ENCODE peak calls at places on chromosomes 4 and X, in five cellular contexts. H, A, D, M and V are unnamed samples.
A peak's percentile ranks its signal among the peaks of the same experiment; 100 is the strongest.

GRCh38 chrX:17842769-17843525 is 18.2 kb downstream of the RAI2 start:
- DNase-seq in D (no peak), A (no peak), M (no peak), H (no peak), V (no peak)

GRCh38 chrX:37405954-37406353 is 56.8 kb downstream of the PRRG1 start:
- DNase-seq in A (no peak), D (no peak), M (no peak), H (no peak), V (no peak)

GRCh38 chr4:187191676-187192075 is 468.0 kb upstream of the FAT1 start:
- DNase-seq in H (no peak), A (no peak), D (no peak), M (no peak), V (no peak)

GRCh38 chr4:10203851-10204250 is 87.3 kb upstream of the WDR1 start:
- DNase-seq in A (no peak), M (no peak), H (peak; percentile 13), D (no peak), V (no peak)

GRCh38 chrX:11899091-11899490 is 141.1 kb downstream of the MSL3 start:
- DNase-seq in A (no peak), H (no peak), M (no peak), D (no peak), V (no peak)

GRCh38 chr4:34280131-34280530 is 1964.2 kb downstream of the ARAP2 start:
- DNase-seq in A (no peak), D (no peak), H (no peak), M (no peak), V (no peak)

GRCh38 chr4:89305712-89306437 is 1.7 kb downstream of the GPRIN3 start:
- DNase-seq in M (no peak), A (no peak), D (no peak), H (no peak), V (no peak)

GRCh38 chr4:124135409-124135813 is 577.1 kb downstream of the ANKRD50 start:
- DNase-seq in H (no peak), A (no peak), M (no peak), D (no peak), V (no peak)

GRCh38 chr4:5027366-5027765 is 8.1 kb upstream of the CYTL1 start:
- DNase-seq in M (no peak), D (no peak), H (no peak), A (no peak), V (no peak)

GRCh38 chrX:8981742-8982141 is 52.2 kb downstream of the FAM9B start:
- DNase-seq in A (no peak), H (no peak), D (no peak), M (no peak), V (no peak)

GRCh38 chr4:121951570-121952110 is at the start of gene TRPC3:
- DNase-seq in H (no peak), D (peak; percentile 70), A (no peak), M (peak; percentile 45), V (peak; percentile 74)

GRCh38 chrX:153928846-153929245 is 2.8 kb upstream of the ARHGAP4 start:
- DNase-seq in M (no peak), H (no peak), A (no peak), D (no peak), V (no peak)

GRCh38 chr4:7763788-7764187 is 175.9 kb downstream of the AFAP1 start:
- DNase-seq in D (no peak), A (no peak), M (no peak), H (no peak), V (no peak)

GRCh38 chr4:825063-825968 is 613 bp downstream of the CPLX1 start:
- DNase-seq in A (no peak), H (no peak), M (no peak), D (peak; percentile 63), V (peak; percentile 79)

GRCh38 chr4:76804060-76804459 is 93.9 kb downstream of the SOWAHB start:
- DNase-seq in H (no peak), D (no peak), M (no peak), A (no peak), V (no peak)

GRCh38 chr4:74293558-74293957 is 14.7 kb upstream of the EPGN start:
- DNase-seq in H (peak; percentile 29), M (no peak), A (no peak), D (no peak), V (no peak)

GRCh38 chrX:33434256-33435092 is 223.1 kb upstream of the DMD start:
- DNase-seq in M (peak; percentile 87), A (no peak), D (no peak), H (peak; percentile 50), V (peak; percentile 94)

GRCh38 chrX:100962811-100963210 is 6.7 kb upstream of the ARL13A start:
- DNase-seq in H (no peak), M (no peak), D (no peak), A (no peak), V (no peak)

GRCh38 chr4:77336411-77337142 is 179.6 kb downstream of the CCNG2 start:
- DNase-seq in D (no peak), A (no peak), H (no peak), M (no peak), V (no peak)

GRCh38 chr4:91577864-91578263 is 725.9 kb upstream of the GRID2 start:
- DNase-seq in A (no peak), D (no peak), H (no peak), M (no peak), V (no peak)

GRCh38 chrX:30649859-30650258 is 3.4 kb upstream of the GK start:
- DNase-seq in M (no peak), A (no peak), D (no peak), H (no peak), V (no peak)

GRCh38 chr4:52701207-52701606 is 42.1 kb upstream of the USP46 start:
- DNase-seq in D (no peak), A (no peak), H (no peak), M (no peak), V (no peak)

GRCh38 chrX:16119353-16120220 is 3.8 kb upstream of the GRPR start:
- DNase-seq in M (no peak), H (no peak), A (no peak), D (no peak), V (no peak)
- H3K27ac ChIP-seq in M (no peak overlapping the region), H (no peak overlapping the region), A (no peak overlapping the region), D (no peak overlapping the region), V (no peak overlapping the region)

DNA sequence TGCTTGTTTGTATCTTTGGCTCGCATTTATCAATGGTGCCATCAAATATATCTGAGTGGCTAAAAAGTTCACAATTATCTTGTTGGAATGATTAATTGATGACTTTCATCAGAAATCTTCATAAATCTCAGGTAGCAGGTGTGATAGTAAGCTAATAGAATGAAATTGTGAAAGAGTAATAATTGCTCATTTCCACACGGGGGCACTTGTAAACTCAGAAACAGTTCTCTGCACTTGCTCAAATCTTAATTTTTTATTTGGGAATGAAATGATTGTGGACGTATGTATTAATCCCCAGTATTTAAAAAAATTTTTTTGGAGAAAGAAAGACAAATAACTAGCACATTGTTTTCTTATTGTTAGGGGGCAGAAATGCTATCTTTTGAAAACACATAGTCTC is 132.8 kb downstream of the DTHD1 start:
- DNase-seq in D (no peak), H (no peak), M (no peak), A (no peak), V (no peak)
- TF ChIP-seq CTCF in D (peak; percentile 28), H (no peak), M (peak; percentile 60), A (peak; percentile 20), V (peak; percentile 65)

GRCh38 chrX:133674726-133675470 is 259.6 kb upstream of the GPC4 start:
- DNase-seq in M (peak; percentile 32), D (no peak), H (peak; percentile 44), A (no peak), V (peak; percentile 70)
- H3K27ac ChIP-seq in M (peak overlapping the region; percentile 78), D (peak overlapping the region; percentile 47), H (peak overlapping the region; percentile 54), A (no peak overlapping the region), V (no peak overlapping the region)

DNA sequence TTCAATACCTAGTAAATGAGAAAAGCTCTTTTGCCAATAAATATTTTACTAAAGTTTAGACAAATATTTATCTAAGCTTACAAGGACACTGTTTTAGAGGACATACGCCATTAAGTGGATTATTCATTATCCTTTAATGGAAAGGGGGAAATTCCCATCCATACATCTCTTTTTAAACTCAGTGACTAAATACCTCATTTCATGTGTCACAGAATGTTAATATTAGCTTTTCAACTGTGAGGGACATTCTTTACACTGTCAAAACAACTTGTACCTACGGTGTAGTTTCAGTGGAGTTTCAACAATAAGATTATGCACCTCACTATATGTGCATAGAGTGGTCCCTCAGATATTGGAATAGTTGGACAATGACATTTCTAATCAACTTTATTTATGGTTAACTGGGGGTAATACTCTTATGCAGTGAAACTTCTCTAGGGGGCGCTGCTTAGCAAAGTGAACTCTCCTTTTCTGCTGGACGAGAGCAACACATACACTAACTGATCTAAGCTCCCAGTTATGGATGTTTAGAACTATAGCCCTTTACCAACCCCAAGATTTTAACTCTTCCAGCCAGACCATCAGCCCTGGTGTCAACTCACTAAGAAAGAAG is 9.7 kb downstream of the HS6ST2 start:
- DNase-seq in D (no peak), H (no peak), M (no peak), A (no peak), V (peak; percentile 58)
- TF ChIP-seq CTCF in D (peak; percentile 17), H (no peak), M (peak; percentile 85), A (no peak), V (peak; percentile 90)

DNA sequence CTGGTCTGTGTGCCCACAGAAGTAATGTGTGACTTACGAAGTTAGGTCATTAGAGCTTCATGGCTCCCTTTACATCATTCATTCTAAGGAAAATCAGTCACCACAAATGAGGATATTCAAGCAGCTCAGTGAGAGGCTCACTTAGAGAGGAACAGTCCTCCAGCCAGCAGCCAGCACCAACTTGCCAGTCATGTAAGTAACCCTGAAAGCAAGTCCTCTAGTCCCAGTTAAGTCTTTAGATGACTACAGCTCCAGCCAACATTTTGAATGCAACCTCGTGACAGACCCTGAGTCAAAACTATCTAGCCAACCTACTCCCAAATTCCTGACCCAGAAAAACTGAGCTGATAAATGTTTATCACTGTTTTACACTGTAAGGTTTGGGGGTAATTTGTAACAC is 71.3 kb downstream of the LRBA start:
- DNase-seq in H (no peak), D (no peak), M (no peak), A (no peak), V (no peak)
- H3K27ac ChIP-seq in H (no peak overlapping the region), D (no peak overlapping the region), M (no peak overlapping the region), A (no peak overlapping the region), V (no peak overlapping the region)

GRCh38 chr4:159292137-159292896 is 189.4 kb downstream of the RAPGEF2 start:
- DNase-seq in H (no peak), A (no peak), M (no peak), D (no peak), V (peak; percentile 62)
- TF ChIP-seq CTCF in H (no peak), A (no peak), M (peak; percentile 40), D (no peak), V (peak; percentile 56)